ENCODE peak calls at places on chromosomes 5 and 9, in nine cellular contexts. One of them, this sample, is unnamed.

GRCh38 chr9:73167614-73168013 is 15.9 kb downstream of the ANXA1 start:
- DNase-seq in Caki2: no peak
- DNase-seq in T-helper 9 cell: no peak
- DNase-seq in astrocyte of the cerebellum: no peak
- DNase-seq in RCC 7860: no peak
- DNase-seq in endothelial cell: no peak
- DNase-seq in GM12865: no peak
- DNase-seq in neural crest cell: no peak
- DNase-seq in A172: no peak
- DNase-seq in this sample: no peak

GRCh38 chr5:131630208-131630962 is 4.6 kb downstream of the RAPGEF6 start:
- DNase-seq in Caki2: no peak
- DNase-seq in T-helper 9 cell: no peak
- DNase-seq in astrocyte of the cerebellum: no peak
- DNase-seq in RCC 7860: no peak
- DNase-seq in endothelial cell: no peak
- DNase-seq in GM12865: no peak
- DNase-seq in neural crest cell: no peak
- DNase-seq in A172: no peak
- DNase-seq in this sample: no peak

GRCh38 chr9:105673850-105674387 is 11.7 kb downstream of the TAL2 start:
- DNase-seq in Caki2: no peak
- DNase-seq in T-helper 9 cell: no peak
- DNase-seq in astrocyte of the cerebellum: no peak
- DNase-seq in RCC 7860: no peak
- DNase-seq in endothelial cell: no peak
- DNase-seq in GM12865: no peak
- DNase-seq in neural crest cell: no peak
- DNase-seq in A172: no peak
- DNase-seq in this sample: no peak

GRCh38 chr9:30630459-30630858 is 1754.0 kb upstream of the ACO1 start:
- DNase-seq in Caki2: no peak
- DNase-seq in T-helper 9 cell: no peak
- DNase-seq in astrocyte of the cerebellum: no peak
- DNase-seq in RCC 7860: no peak
- DNase-seq in endothelial cell: no peak
- DNase-seq in GM12865: no peak
- DNase-seq in neural crest cell: no peak
- DNase-seq in A172: no peak
- DNase-seq in this sample: no peak

GRCh38 chr5:9655641-9656040 is 25.5 kb upstream of the TAS2R1 start:
- DNase-seq in Caki2: no peak
- DNase-seq in T-helper 9 cell: no peak
- DNase-seq in astrocyte of the cerebellum: no peak
- DNase-seq in RCC 7860: no peak
- DNase-seq in endothelial cell: no peak
- DNase-seq in GM12865: no peak
- DNase-seq in neural crest cell: no peak
- DNase-seq in A172: no peak
- DNase-seq in this sample: no peak

GRCh38 chr5:139684881-139685749 is 37.0 kb downstream of the CXXC5 start:
- DNase-seq in Caki2: no peak
- DNase-seq in T-helper 9 cell: no peak
- DNase-seq in astrocyte of the cerebellum: no peak
- DNase-seq in RCC 7860: no peak
- DNase-seq in endothelial cell: no peak
- DNase-seq in GM12865: no peak
- DNase-seq in neural crest cell: no peak
- DNase-seq in A172: no peak
- DNase-seq in this sample: no peak

GRCh38 chr5:78504726-78505431 is 143.7 kb downstream of the LHFPL2 start:
- DNase-seq in Caki2: peak; percentile 55
- DNase-seq in T-helper 9 cell: no peak
- DNase-seq in astrocyte of the cerebellum: peak; percentile 100
- DNase-seq in RCC 7860: peak; percentile 72
- DNase-seq in endothelial cell: no peak
- DNase-seq in GM12865: no peak
- DNase-seq in neural crest cell: no peak
- DNase-seq in A172: peak; percentile 98
- DNase-seq in this sample: peak; percentile 99

GRCh38 chr9:79195904-79196303 is 375.9 kb upstream of the TLE4 start:
- DNase-seq in Caki2: no peak
- DNase-seq in T-helper 9 cell: no peak
- DNase-seq in astrocyte of the cerebellum: no peak
- DNase-seq in RCC 7860: no peak
- DNase-seq in endothelial cell: no peak
- DNase-seq in GM12865: no peak
- DNase-seq in neural crest cell: no peak
- DNase-seq in A172: peak; percentile 26
- DNase-seq in this sample: peak; percentile 85

GRCh38 chr5:31811210-31811609 is 172.3 kb downstream of the PDZD2 start:
- DNase-seq in Caki2: peak; percentile 16
- DNase-seq in T-helper 9 cell: no peak
- DNase-seq in astrocyte of the cerebellum: peak; percentile 65
- DNase-seq in RCC 7860: peak; percentile 83
- DNase-seq in endothelial cell: no peak
- DNase-seq in GM12865: no peak
- DNase-seq in neural crest cell: no peak
- DNase-seq in A172: peak; percentile 93
- DNase-seq in this sample: peak; percentile 93

GRCh38 chr9:137454506-137455360 is 4.4 kb downstream of the NSMF start:
- DNase-seq in Caki2: no peak
- DNase-seq in T-helper 9 cell: peak; percentile 3
- DNase-seq in astrocyte of the cerebellum: no peak
- DNase-seq in RCC 7860: no peak
- DNase-seq in endothelial cell: peak; percentile 27
- DNase-seq in GM12865: no peak
- DNase-seq in neural crest cell: no peak
- DNase-seq in A172: no peak
- DNase-seq in this sample: peak; percentile 55

GRCh38 chr9:84241817-84242356 is 98.7 kb downstream of the SLC28A3 start:
- DNase-seq in Caki2: no peak
- DNase-seq in T-helper 9 cell: no peak
- DNase-seq in astrocyte of the cerebellum: no peak
- DNase-seq in RCC 7860: no peak
- DNase-seq in endothelial cell: no peak
- DNase-seq in GM12865: no peak
- DNase-seq in neural crest cell: no peak
- DNase-seq in A172: no peak
- DNase-seq in this sample: no peak

GRCh38 chr5:21049900-21050299 is 1061.9 kb upstream of the CDH18 start:
- DNase-seq in Caki2: no peak
- DNase-seq in T-helper 9 cell: no peak
- DNase-seq in astrocyte of the cerebellum: no peak
- DNase-seq in RCC 7860: no peak
- DNase-seq in endothelial cell: no peak
- DNase-seq in GM12865: no peak
- DNase-seq in neural crest cell: no peak
- DNase-seq in A172: no peak
- DNase-seq in this sample: no peak

GRCh38 chr9:37374892-37375291 is 47.6 kb upstream of the GRHPR start:
- DNase-seq in Caki2: no peak
- DNase-seq in T-helper 9 cell: no peak
- DNase-seq in astrocyte of the cerebellum: no peak
- DNase-seq in RCC 7860: no peak
- DNase-seq in endothelial cell: no peak
- DNase-seq in GM12865: peak; percentile 77
- DNase-seq in neural crest cell: no peak
- DNase-seq in A172: no peak
- DNase-seq in this sample: no peak

GRCh38 chr5:59768204-59769040 is 125.1 kb downstream of the PDE4D start:
- DNase-seq in Caki2: peak; percentile 86
- DNase-seq in T-helper 9 cell: no peak
- DNase-seq in astrocyte of the cerebellum: peak; percentile 86
- DNase-seq in RCC 7860: peak; percentile 38
- DNase-seq in endothelial cell: peak; percentile 30
- DNase-seq in GM12865: peak; percentile 72
- DNase-seq in neural crest cell: peak; percentile 41
- DNase-seq in A172: peak; percentile 66
- DNase-seq in this sample: peak; percentile 70

GRCh38 chr9:33132249-33132772 is 34.8 kb downstream of the B4GALT1 start:
- DNase-seq in Caki2: no peak
- DNase-seq in T-helper 9 cell: no peak
- DNase-seq in astrocyte of the cerebellum: no peak
- DNase-seq in RCC 7860: peak; percentile 42
- DNase-seq in endothelial cell: no peak
- DNase-seq in GM12865: no peak
- DNase-seq in neural crest cell: no peak
- DNase-seq in A172: peak; percentile 78
- DNase-seq in this sample: peak; percentile 94